ENCODE peak calls at places on chromosomes 7 and 10, in five cellular contexts. M, J, Q, S and D are unnamed samples.

GRCh38 chr10:91672021-91672608 is 39.2 kb upstream of the PPP1R3C start:
- DNase-seq in Q (peak), S (peak), M (no peak), J (peak), D (peak)

GRCh38 chr10:78621183-78621789 is 447.5 kb upstream of the ZMIZ1 start:
- DNase-seq in Q (peak), J (no peak), S (no peak), M (no peak), D (no peak)

GRCh38 chr7:112357136-112357535 is 93.1 kb upstream of the IFRD1 start:
- DNase-seq in J (no peak), S (peak), Q (no peak), M (no peak), D (no peak)

GRCh38 chr10:130967784-130968183 is 343.7 kb downstream of the TCERG1L start:
- DNase-seq in J (no peak), M (no peak), Q (no peak), S (no peak), D (no peak)

GRCh38 chr10:132987671-132988571 is 45.6 kb upstream of the CFAP46 start:
- DNase-seq in J (no peak), M (no peak), Q (no peak), S (no peak), D (no peak)

GRCh38 chr10:49187950-49188761 is at the start of gene TMEM273:
- DNase-seq in Q (no peak), S (no peak), J (no peak), M (no peak), D (peak)

GRCh38 chr7:66047426-66047825 is 28.2 kb upstream of the ASL start:
- DNase-seq in J (no peak), M (no peak), Q (peak), S (no peak), D (no peak)

GRCh38 chr10:77286851-77287250 is 350.8 kb downstream of the KCNMA1 start:
- DNase-seq in S (no peak), J (no peak), M (no peak), Q (no peak), D (no peak)

GRCh38 chr10:36492590-36493510 is 632.5 kb upstream of the ANKRD30A start:
- DNase-seq in J (no peak), Q (peak), S (no peak), M (no peak), D (no peak)

GRCh38 chr10:78849731-78850130 is 219.0 kb upstream of the ZMIZ1 start:
- DNase-seq in Q (no peak), M (no peak), S (no peak), J (no peak), D (no peak)

GRCh38 chr10:112979927-112980326 is 29.9 kb downstream of the TCF7L2 start:
- DNase-seq in S (no peak), J (no peak), Q (peak), M (no peak), D (no peak)

GRCh38 chr7:76333388-76334101 is 25.2 kb downstream of the YWHAG start:
- DNase-seq in Q (peak), S (no peak), M (no peak), J (no peak), D (peak)

GRCh38 chr10:77093126-77093525 is 544.5 kb downstream of the KCNMA1 start:
- DNase-seq in M (no peak), J (no peak), S (no peak), Q (no peak), D (no peak)

GRCh38 chr7:130554481-130554880 is 62.6 kb downstream of the MEST start:
- DNase-seq in Q (no peak), J (no peak), M (no peak), S (no peak), D (no peak)

GRCh38 chr10:117217196-117217761 is 20.0 kb downstream of the KCNK18 start:
- DNase-seq in S (peak), J (no peak), M (peak), Q (no peak), D (no peak)

GRCh38 chr7:97372882-97373281 is 255.4 kb downstream of the SDHAF3 start:
- DNase-seq in J (no peak), M (no peak), S (no peak), Q (no peak), D (no peak)

GRCh38 chr10:101693701-101694055 is 1.3 kb downstream of the FBXW4 start:
- DNase-seq in J (no peak), Q (peak), S (no peak), M (no peak), D (no peak)

GRCh38 chr10:117374506-117375359 is 507 bp downstream of the PDZD8 start:
- DNase-seq in S (peak), J (no peak), Q (peak), M (peak), D (peak)

GRCh38 chr7:123645516-123645915 is 10.2 kb upstream of the LMOD2 start:
- DNase-seq in Q (no peak), M (no peak), J (no peak), S (no peak), D (no peak)

GRCh38 chr7:128830231-128831177 is at the start of gene FLNC:
- DNase-seq in M (peak), Q (peak), J (no peak), S (no peak), D (peak)

GRCh38 chr7:27155816-27156507 is 513 bp downstream of the HOXA7 start:
- DNase-seq in J (no peak), Q (no peak), S (peak), M (peak), D (peak)

GRCh38 chr10:125151824-125152634 is 8.3 kb downstream of the CTBP2 start:
- DNase-seq in M (peak), J (no peak), Q (no peak), S (peak), D (no peak)

GRCh38 chr7:147276783-147277370 is 1160.3 kb downstream of the CNTNAP2 start:
- DNase-seq in S (no peak), M (no peak), Q (no peak), J (no peak), D (no peak)

GRCh38 chr7:78510580-78511188 is 712.1 kb downstream of the PHTF2 start:
- DNase-seq in M (no peak), S (peak), Q (peak), J (peak), D (no peak)

GRCh38 chr7:151017953-151018420 is 6.3 kb downstream of the ATG9B start:
- DNase-seq in Q (peak), J (peak), M (peak), S (peak), D (peak)

GRCh38 chr7:40211291-40212003 is 76.6 kb downstream of the SUGCT start:
- DNase-seq in J (no peak), Q (no peak), M (no peak), S (no peak), D (peak)

GRCh38 chr7:103439661-103440060 is 6.3 kb downstream of the SLC26A5 start:
- DNase-seq in S (no peak), M (no peak), J (no peak), Q (no peak), D (no peak)

GRCh38 chr7:66642932-66643331 is 14.3 kb downstream of the KCTD7 start:
- DNase-seq in J (no peak), M (no peak), S (no peak), Q (no peak), D (no peak)

GRCh38 chr7:79282051-79282694 is 171.3 kb downstream of the MAGI2 start:
- DNase-seq in J (no peak), S (no peak), M (no peak), Q (peak), D (peak)

GRCh38 chr10:71881956-71882355 is 30.9 kb upstream of the PSAP start:
- DNase-seq in M (no peak), J (no peak), S (no peak), Q (no peak), D (no peak)

GRCh38 chr10:71685554-71686202 is 33.9 kb downstream of the C10orf105 start:
- DNase-seq in S (no peak), J (no peak), M (no peak), Q (no peak), D (no peak)

GRCh38 chr10:35409094-35409582 is 72.8 kb downstream of the CCNY start:
- DNase-seq in J (no peak), M (no peak), Q (peak), S (no peak), D (no peak)

GRCh38 chr10:182441-183201 is 47.4 kb downstream of the ZMYND11 start:
- DNase-seq in M (no peak), J (no peak), Q (peak), S (no peak), D (no peak)

GRCh38 chr7:100691676-100692577 is 2.1 kb downstream of the GIGYF1 start:
- DNase-seq in S (peak), M (peak), Q (peak), J (peak), D (peak)

GRCh38 chr7:47317537-47317936 is 264.4 kb downstream of the TNS3 start:
- DNase-seq in S (no peak), Q (peak), M (peak), J (no peak), D (no peak)

GRCh38 chr7:81499262-81500116 is 270.4 kb downstream of the HGF start:
- DNase-seq in S (no peak), M (no peak), Q (peak), J (peak), D (peak)

GRCh38 chr7:117470777-117471176 is 9.0 kb upstream of the CFTR start:
- DNase-seq in S (no peak), J (no peak), Q (no peak), M (no peak), D (no peak)

GRCh38 chr7:66529889-66530615 is 98.6 kb upstream of the KCTD7 start:
- DNase-seq in S (no peak), M (no peak), J (peak), Q (peak), D (no peak)

DNA sequence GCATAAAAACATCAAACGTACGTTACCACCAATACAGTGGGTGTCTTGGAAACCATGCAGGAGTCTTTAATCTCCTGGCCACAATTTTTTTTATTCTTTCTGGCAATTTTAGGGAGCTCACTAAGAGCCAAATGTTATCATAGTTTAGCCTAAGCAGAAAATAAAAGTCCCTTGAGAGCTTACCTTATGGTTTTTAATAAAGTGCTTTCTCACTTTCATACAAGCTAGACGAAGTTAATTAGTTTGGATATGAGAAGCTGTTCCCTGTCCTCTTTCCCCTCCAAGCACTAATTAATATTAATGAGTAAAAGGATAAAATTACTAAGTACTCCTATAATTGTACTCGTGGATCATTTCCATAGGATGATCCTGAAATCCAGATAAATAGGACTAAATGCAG is 58.5 kb upstream of the HECW1 start:
- DNase-seq in M (no peak), Q (no peak), J (no peak), S (no peak), D (no peak)
- H2BK12ac ChIP-seq in M (no peak), Q (no peak), J (no peak), S (no peak), D (no peak)

GRCh38 chr7:67738-68395 is 124.5 kb upstream of the FAM20C start:
- DNase-seq in M (no peak), J (no peak), S (no peak), Q (no peak), D (no peak)

GRCh38 chr7:66296-66695 is 126.1 kb upstream of the FAM20C start:
- DNase-seq in J (no peak), S (no peak), Q (no peak), M (no peak), D (no peak)

GRCh38 chr7:64799-65430 is 127.5 kb upstream of the FAM20C start:
- DNase-seq in Q (no peak), S (no peak), M (no peak), J (no peak), D (no peak)

GRCh38 chr7:65554-65953 is 126.8 kb upstream of the FAM20C start:
- DNase-seq in M (no peak), Q (peak), S (no peak), J (no peak), D (peak)

GRCh38 chr7:66741-67140 is 125.6 kb upstream of the FAM20C start:
- DNase-seq in J (no peak), Q (no peak), S (no peak), M (no peak), D (no peak)
- H3K4ac ChIP-seq in J (no peak), Q (no peak), S (no peak), M (no peak), D (no peak)

GRCh38 chr7:102297487-102298218 is 11.0 kb downstream of the SH2B2 start:
- DNase-seq in Q (no peak), S (no peak), M (no peak), J (no peak), D (no peak)
- H3K27ac ChIP-seq in Q (no peak), S (no peak), M (no peak), J (no peak), D (no peak)

GRCh38 chr7:15626041-15626440 is 60.4 kb downstream of the MEOX2 start:
- DNase-seq in Q (no peak), S (no peak), M (no peak), J (no peak), D (no peak)
- H2BK12ac ChIP-seq in Q (no peak), S (no peak), M (no peak), J (no peak), D (no peak)

GRCh38 chr10:6401562-6402348 is 178.3 kb downstream of the PRKCQ start:
- DNase-seq in S (peak), M (peak), Q (peak), J (peak), D (peak)

GRCh38 chr10:6400331-6400730 is 179.7 kb downstream of the PRKCQ start:
- DNase-seq in S (no peak), Q (peak), J (no peak), M (no peak), D (no peak)

GRCh38 chr10:6399879-6400278 is 180.2 kb downstream of the PRKCQ start:
- DNase-seq in J (no peak), Q (peak), S (no peak), M (no peak), D (no peak)

GRCh38 chr10:6402349-6402709 is 177.7 kb downstream of the PRKCQ start:
- DNase-seq in M (no peak), J (no peak), Q (no peak), S (no peak), D (no peak)

GRCh38 chr10:6401066-6401465 is 179.0 kb downstream of the PRKCQ start:
- DNase-seq in Q (no peak), S (no peak), M (no peak), J (no peak), D (no peak)
- H3K4ac ChIP-seq in Q (peak), S (no peak), M (no peak), J (no peak), D (peak)

DNA sequence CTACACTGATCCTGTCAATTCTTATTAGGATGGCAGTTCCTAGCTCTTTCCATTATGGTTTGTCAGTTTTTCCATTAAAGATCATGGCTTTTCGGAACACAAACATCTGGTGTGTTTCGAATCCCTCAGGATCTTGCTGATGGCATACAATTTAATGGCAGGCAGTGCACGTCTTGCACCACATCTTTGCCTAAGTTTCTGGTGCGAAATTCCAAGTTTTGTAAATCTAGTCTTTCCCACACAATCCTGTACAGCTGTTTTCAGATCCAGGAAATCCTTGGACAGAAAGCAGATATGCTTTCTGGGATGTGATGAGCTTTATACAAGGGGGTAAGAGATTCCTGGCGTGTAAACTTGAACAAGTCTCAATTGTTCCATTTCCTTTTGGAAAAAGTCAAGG is 224.3 kb upstream of the PHYHIPL start:
- DNase-seq in S (no peak), M (no peak), Q (no peak), J (no peak), D (no peak)
- H3K27ac ChIP-seq in S (no peak), M (no peak), Q (no peak), J (no peak), D (no peak)

GRCh38 chr10:93086289-93086688 is 12.6 kb downstream of the CYP26A1 start:
- DNase-seq in J (no peak), Q (no peak), M (no peak), S (peak), D (no peak)
- H2BK12ac ChIP-seq in J (no peak), Q (no peak), M (no peak), S (no peak), D (no peak)

GRCh38 chr10:75228278-75228677 is 7.5 kb downstream of the COMTD1 start:
- DNase-seq in Q (no peak), S (no peak), M (no peak), J (no peak), D (no peak)

GRCh38 chr10:75228834-75229233 is 6.9 kb downstream of the COMTD1 start:
- DNase-seq in S (no peak), M (no peak), Q (no peak), J (no peak), D (no peak)

GRCh38 chr10:75223507-75223906 is 12.2 kb downstream of the COMTD1 start:
- DNase-seq in S (peak), M (no peak), J (no peak), Q (no peak), D (no peak)

GRCh38 chr10:75226055-75226454 is 9.7 kb downstream of the COMTD1 start:
- DNase-seq in M (no peak), S (no peak), J (no peak), Q (peak), D (no peak)

DNA sequence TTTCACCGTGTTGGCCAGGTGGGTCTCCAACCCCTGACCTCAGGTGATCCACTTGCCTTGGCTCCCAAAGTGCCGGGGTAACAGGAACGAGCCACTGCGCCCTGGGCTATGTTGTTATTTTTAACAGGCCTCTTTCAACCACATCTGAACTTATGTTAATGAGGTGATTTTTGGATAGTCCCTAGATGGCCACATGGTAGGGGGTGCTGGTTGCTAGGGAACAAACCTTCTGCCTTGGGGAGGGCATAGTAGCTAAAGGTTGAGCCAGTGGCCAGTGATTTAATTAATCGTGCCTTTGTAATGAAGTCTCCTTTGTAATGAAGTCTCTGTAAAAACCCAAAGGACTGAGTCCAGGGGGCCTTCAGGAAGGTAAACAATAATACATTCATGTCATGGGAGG is 9.1 kb downstream of the COMTD1 start:
- DNase-seq in M (no peak), Q (no peak), J (peak), S (no peak), D (no peak)
- H3K4ac ChIP-seq in M (no peak), Q (no peak), J (no peak), S (no peak), D (peak)